ENCODE peak calls at places on chromosomes 3 and 15, in six cellular contexts. O is activated T-helper 9 cell treated with anti-CD3 and anti-CD28 coated beads, Interleukin-2, amount 50 U/mL, for 16 hours; M is activated T-cell treated with anti-CD3 and anti-CD28 coated beads for 1 hour; A is stimulated activated effector memory CD8-positive, alpha-beta T cell treated with anti-CD3 and anti-CD28 coated beads, Interleukin-12 subunit alpha, Interleukin-12 subunit beta, amount 100 ng/mL, for 72 hours; I is tibial artery; L is GM23338. R is an unnamed sample.

GRCh38 chr3:141338881-141339280 is 29.4 kb upstream of the ZBTB38 start:
- DNase-seq in O (no peak), M (no peak), A (no peak), I (no peak), L (no peak), R (no peak)

GRCh38 chr15:88792342-88793282 is 10.6 kb upstream of the ACAN start:
- DNase-seq in O (no peak), M (no peak), A (no peak), I (peak; percentile 44), L (peak; percentile 80), R (no peak)

GRCh38 chr3:119360736-119361462 is 66.7 kb downstream of the ARHGAP31 start:
- DNase-seq in O (no peak), M (no peak), A (no peak), I (no peak), L (peak; percentile 68), R (no peak)

GRCh38 chr3:56484096-56484495 is 15.8 kb upstream of the ERC2 start:
- DNase-seq in O (no peak), M (no peak), A (no peak), I (no peak), L (no peak), R (no peak)

GRCh38 chr3:13546667-13547171 is 2.2 kb upstream of the FBLN2 start:
- DNase-seq in O (no peak), M (no peak), A (no peak), I (no peak), L (no peak), R (no peak)

GRCh38 chr3:103937094-103937493 is 1429.6 kb upstream of the ALCAM start:
- DNase-seq in O (no peak), M (no peak), A (no peak), I (no peak), L (no peak), R (no peak)

GRCh38 chr15:90818251-90819210 is 49.9 kb upstream of the FURIN start:
- DNase-seq in O (no peak), M (no peak), A (no peak), I (no peak), L (peak; percentile 65), R (no peak)

GRCh38 chr3:117557469-117557868 is 847.9 kb downstream of the TUSC7 start:
- DNase-seq in O (no peak), M (no peak), A (no peak), I (no peak), L (no peak), R (no peak)

GRCh38 chr3:131728898-131729297 is 226.1 kb upstream of the MRPL3 start:
- DNase-seq in O (no peak), M (no peak), A (no peak), I (no peak), L (no peak), R (no peak)

GRCh38 chr3:126349071-126349470 is 8.1 kb downstream of the KLF15 start:
- DNase-seq in O (no peak), M (no peak), A (no peak), I (peak; percentile 64), L (no peak), R (no peak)

GRCh38 chr3:9776896-9777694 is 7.3 kb upstream of the CAMK1 start:
- DNase-seq in O (no peak), M (no peak), A (no peak), I (no peak), L (no peak), R (no peak)

GRCh38 chr3:168336276-168336675 is 240.6 kb upstream of the GOLIM4 start:
- DNase-seq in O (no peak), M (no peak), A (no peak), I (no peak), L (no peak), R (no peak)

GRCh38 chr15:81863157-81863556 is 182.7 kb downstream of the MEX3B start:
- DNase-seq in O (no peak), M (no peak), A (no peak), I (no peak), L (no peak), R (no peak)

GRCh38 chr15:91939432-91939831 is 85.9 kb downstream of the SLCO3A1 start:
- DNase-seq in O (no peak), M (no peak), A (no peak), I (no peak), L (no peak), R (no peak)

GRCh38 chr3:114331710-114332109 is 37.9 kb downstream of the TIGIT start:
- DNase-seq in O (no peak), M (no peak), A (no peak), I (no peak), L (no peak), R (no peak)

R was measured in SK-N-MC.